ENCODE peak calls at places on chromosomes 12 and 14, in eight cellular contexts. Y is transverse colon, O is GM12878, N is A549, I is suprapubic skin, Q is SK-N-SH, D is stomach, W is esophagus muscularis mucosa. T is an unnamed sample.

GRCh38 chr12:120007272-120007671 is 18.2 kb downstream of the BICDL1 start:
- DNase-seq in Y (peak; percentile 15), D (no peak), O (no peak), W (no peak), Q (no peak), N (no peak), I (no peak), T (no peak)

GRCh38 chr12:46134205-46134811 is 134.5 kb downstream of the SLC38A1 start:
- DNase-seq in W (no peak), D (no peak), Q (no peak), O (no peak), I (no peak), Y (no peak), N (no peak), T (no peak)

GRCh38 chr14:87152701-87153100 is 840.3 kb downstream of the GALC start:
- DNase-seq in N (no peak), W (no peak), O (no peak), Y (no peak), I (no peak), D (no peak), Q (no peak), T (no peak)

GRCh38 chr14:76277586-76278130 is 98.3 kb upstream of the ESRRB start:
- DNase-seq in O (no peak), Y (no peak), W (no peak), N (no peak), I (no peak), D (no peak), Q (no peak), T (no peak)

GRCh38 chr12:78034025-78034424 is 203.3 kb downstream of the NAV3 start:
- DNase-seq in O (no peak), N (no peak), Y (no peak), D (no peak), W (no peak), Q (no peak), I (no peak), T (no peak)

GRCh38 chr14:105309371-105309770 is 5.2 kb upstream of the PACS2 start:
- DNase-seq in Y (no peak), N (no peak), I (no peak), Q (peak; percentile 2), O (no peak), W (no peak), D (no peak), T (no peak)

GRCh38 chr14:75441731-75442130 is 13.9 kb downstream of the JDP2 start:
- DNase-seq in D (no peak), Y (no peak), O (no peak), I (no peak), N (no peak), W (no peak), Q (no peak), T (no peak)

GRCh38 chr12:15931590-15932053 is 20.5 kb downstream of the DERA start:
- DNase-seq in O (peak; percentile 64), N (no peak), I (no peak), D (no peak), Q (no peak), W (no peak), Y (no peak), T (no peak)

GRCh38 chr12:71772728-71773127 is 18.1 kb downstream of the RAB21 start:
- DNase-seq in Y (no peak), W (no peak), O (no peak), N (no peak), I (no peak), Q (no peak), D (no peak), T (no peak)

GRCh38 chr12:126700115-126700514 is 1566.9 kb upstream of the TMEM132C start:
- DNase-seq in I (no peak), O (no peak), W (no peak), Q (no peak), N (no peak), Y (no peak), D (no peak), T (no peak)

GRCh38 chr14:100536141-100536540 is 51.1 kb downstream of the BEGAIN start:
- DNase-seq in Y (no peak), I (peak; percentile 37), N (no peak), W (no peak), O (no peak), D (no peak), Q (peak; percentile 73), T (peak; percentile 25)

GRCh38 chr12:88578274-88578673 is 2.0 kb downstream of the KITLG start:
- DNase-seq in I (no peak), Q (no peak), O (no peak), N (no peak), Y (no peak), W (no peak), D (no peak), T (no peak)

GRCh38 chr12:63967358-63967757 is 122.9 kb downstream of the SRGAP1 start:
- DNase-seq in D (no peak), Q (no peak), Y (no peak), O (no peak), I (no peak), W (no peak), N (no peak), T (no peak)

GRCh38 chr14:32077081-32078029 is at the start of gene ARHGAP5:
- DNase-seq in N (no peak), O (no peak), I (peak; percentile 88), Q (peak; percentile 76), D (peak; percentile 27), W (peak; percentile 95), Y (peak; percentile 51), T (peak; percentile 76)

GRCh38 chr12:66066071-66066928 is 64.2 kb downstream of the LLPH start:
- DNase-seq in O (peak; percentile 75), Q (no peak), D (no peak), Y (no peak), W (peak; percentile 10), I (no peak), N (no peak), T (no peak)

GRCh38 chr12:3359478-3359877 is 131.5 kb upstream of the PRMT8 start:
- DNase-seq in Q (no peak), N (no peak), D (no peak), O (no peak), I (no peak), Y (no peak), W (no peak), T (no peak)

GRCh38 chr12:49253033-49253623 is 11.8 kb upstream of the TUBA1C start:
- DNase-seq in O (no peak), W (no peak), D (no peak), N (no peak), Q (no peak), Y (no peak), I (no peak), T (no peak)

GRCh38 chr12:68871899-68872298 is 61.1 kb downstream of the CPM start:
- DNase-seq in O (no peak), W (no peak), D (no peak), I (no peak), Y (no peak), N (no peak), Q (no peak), T (no peak)

GRCh38 chr14:99273724-99274345 is 1.8 kb upstream of the BCL11B start:
- DNase-seq in O (no peak), N (peak; percentile 33), Q (no peak), I (peak; percentile 74), W (no peak), Y (peak; percentile 69), D (peak; percentile 8), T (no peak)

GRCh38 chr12:68210875-68211274 is 14.7 kb downstream of the IL26 start:
- DNase-seq in Y (no peak), W (no peak), N (no peak), I (no peak), D (no peak), Q (no peak), O (no peak), T (no peak)

GRCh38 chr12:106780010-106780625 is 5.6 kb downstream of the RIC8B start:
- DNase-seq in Y (no peak), O (no peak), Q (peak; percentile 42), I (no peak), D (no peak), W (peak; percentile 55), N (no peak), T (no peak)

GRCh38 chr12:116971222-116971621 is 60.5 kb downstream of the FBXW8 start:
- DNase-seq in Q (no peak), I (no peak), N (no peak), W (no peak), Y (no peak), O (no peak), D (no peak), T (no peak)
- H3K4me1 ChIP-seq in Q (peaks cover 7% of the 10 kb centered on the region), I (no peaks in the 10 kb centered on the region), N (no peaks in the 10 kb centered on the region), W (no peaks in the 10 kb centered on the region), Y (no peaks in the 10 kb centered on the region), O (no peaks in the 10 kb centered on the region), D (peaks cover 6% of the 10 kb centered on the region), T (peaks cover 5% of the 10 kb centered on the region)

GRCh38 chr14:104224516-104225281 is 86.3 kb downstream of the KIF26A start:
- DNase-seq in O (no peak), W (no peak), I (no peak), Q (peak; percentile 67), Y (peak; percentile 60), D (no peak), N (peak; percentile 35), T (peak; percentile 71)
- TF ChIP-seq CTCF in O (peak; percentile 33), W (peak; percentile 27), I (no peak), Q (peak; percentile 55), Y (peak; percentile 26), D (no peak), N (peak; percentile 54), T (no peak)

DNA sequence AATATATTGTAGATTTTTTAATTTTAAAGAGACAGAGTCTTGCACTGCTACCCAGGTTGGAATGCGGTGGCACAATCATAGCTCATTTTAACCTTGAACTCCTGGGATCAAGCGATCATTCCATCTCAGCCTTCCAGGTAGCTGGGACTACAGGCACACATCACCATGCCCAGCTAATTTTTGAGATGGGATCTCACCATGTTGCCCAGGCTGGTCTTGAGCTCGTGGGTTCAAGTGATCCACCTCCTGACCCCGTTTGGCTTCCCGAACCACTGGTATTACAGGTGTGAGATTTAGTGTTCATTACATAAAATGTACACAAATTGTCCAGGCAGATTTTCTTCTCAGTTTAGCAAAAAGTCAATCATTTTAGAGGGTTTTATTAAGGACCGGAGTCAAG is 13.6 kb downstream of the SNX6 start:
- DNase-seq in I (no peak), O (no peak), N (no peak), W (no peak), Q (no peak), D (no peak), Y (no peak), T (no peak)
- TF ChIP-seq EP300 in I (no peak), O (no peak), N (no peak), W (no peak), Q (no peak), D (no peak), Y (no peak), T (no peak)

GRCh38 chr12:51036165-51036765 is 10.1 kb upstream of the SLC11A2 start:
- DNase-seq in W (no peak), N (no peak), Q (no peak), I (no peak), D (no peak), O (no peak), Y (no peak), T (no peak)

GRCh38 chr12:51028811-51029146 is 2.6 kb upstream of the SLC11A2 start:
- DNase-seq in W (no peak), Q (no peak), N (no peak), Y (no peak), I (no peak), D (no peak), O (no peak), T (no peak)

GRCh38 chr12:51033048-51033447 is 6.9 kb upstream of the SLC11A2 start:
- DNase-seq in Y (no peak), O (no peak), Q (no peak), N (no peak), D (no peak), W (no peak), I (no peak), T (no peak)

GRCh38 chr12:51028126-51028810 is 2.1 kb upstream of the SLC11A2 start:
- DNase-seq in I (no peak), O (no peak), D (no peak), N (peak; percentile 36), Y (peak; percentile 21), W (no peak), Q (no peak), T (no peak)

GRCh38 chr12:51033457-51034089 is 7.4 kb upstream of the SLC11A2 start:
- DNase-seq in Y (no peak), W (no peak), I (no peak), D (no peak), O (no peak), N (no peak), Q (no peak), T (no peak)
- H3K4me1 ChIP-seq in Y (peaks cover 4% of the 10 kb centered on the region), W (no peaks in the 10 kb centered on the region), I (peaks cover 4% of the 10 kb centered on the region), D (no peaks in the 10 kb centered on the region), O (no peaks in the 10 kb centered on the region), N (peaks cover 13% of the 10 kb centered on the region), Q (peaks cover under 1% of the 10 kb centered on the region), T (no peaks in the 10 kb centered on the region)

T was measured in ovary.